ENCODE peak calls at places on chromosomes 7 and 10, in ten cellular contexts. One of them, this sample, is unnamed.

GRCh38 chr10:75417522-75417927 is 13.9 kb upstream of the LRMDA start:
- DNase-seq in GM23248: no peak
- DNase-seq in IMR-90: no peak
- DNase-seq in endothelial cell of umbilical vein: no peak
- DNase-seq in CD8-positive, alpha-beta T cell: no peak
- DNase-seq in H9: peak; percentile 92
- DNase-seq in SJSA1: no peak
- DNase-seq in heart left ventricle: no peak
- DNase-seq in A549: no peak
- DNase-seq in small intestine: no peak
- DNase-seq in this sample: no peak

GRCh38 chr10:86250399-86250798 is 116.2 kb downstream of the GRID1 start:
- DNase-seq in GM23248: no peak
- DNase-seq in IMR-90: no peak
- DNase-seq in endothelial cell of umbilical vein: no peak
- DNase-seq in CD8-positive, alpha-beta T cell: no peak
- DNase-seq in H9: no peak
- DNase-seq in SJSA1: no peak
- DNase-seq in heart left ventricle: no peak
- DNase-seq in A549: no peak
- DNase-seq in small intestine: no peak
- DNase-seq in this sample: no peak

GRCh38 chr7:42198974-42199668 is 37.9 kb downstream of the GLI3 start:
- DNase-seq in GM23248: peak; percentile 78
- DNase-seq in IMR-90: no peak
- DNase-seq in endothelial cell of umbilical vein: no peak
- DNase-seq in CD8-positive, alpha-beta T cell: no peak
- DNase-seq in H9: no peak
- DNase-seq in SJSA1: no peak
- DNase-seq in heart left ventricle: no peak
- DNase-seq in A549: no peak
- DNase-seq in small intestine: no peak
- DNase-seq in this sample: no peak

GRCh38 chr7:285731-286130 is 4.2 kb upstream of the FOXL3 start:
- DNase-seq in GM23248: no peak
- DNase-seq in IMR-90: no peak
- DNase-seq in endothelial cell of umbilical vein: no peak
- DNase-seq in CD8-positive, alpha-beta T cell: no peak
- DNase-seq in H9: no peak
- DNase-seq in SJSA1: no peak
- DNase-seq in heart left ventricle: no peak
- DNase-seq in A549: no peak
- DNase-seq in small intestine: no peak
- DNase-seq in this sample: no peak

GRCh38 chr10:119806334-119807130 is 66.1 kb downstream of the MCMBP start:
- DNase-seq in GM23248: no peak
- DNase-seq in IMR-90: no peak
- DNase-seq in endothelial cell of umbilical vein: no peak
- DNase-seq in CD8-positive, alpha-beta T cell: no peak
- DNase-seq in H9: no peak
- DNase-seq in SJSA1: no peak
- DNase-seq in heart left ventricle: no peak
- DNase-seq in A549: no peak
- DNase-seq in small intestine: no peak
- DNase-seq in this sample: no peak

GRCh38 chr7:75688200-75689136 is 50.3 kb downstream of the HIP1 start:
- DNase-seq in GM23248: no peak
- DNase-seq in IMR-90: no peak
- DNase-seq in endothelial cell of umbilical vein: no peak
- DNase-seq in CD8-positive, alpha-beta T cell: no peak
- DNase-seq in H9: no peak
- DNase-seq in SJSA1: no peak
- DNase-seq in heart left ventricle: peak; percentile 37
- DNase-seq in A549: no peak
- DNase-seq in small intestine: no peak
- DNase-seq in this sample: peak; percentile 86

GRCh38 chr10:52729259-52730104 is 43.1 kb downstream of the MBL2 start:
- DNase-seq in GM23248: peak; percentile 74
- DNase-seq in IMR-90: peak; percentile 43
- DNase-seq in endothelial cell of umbilical vein: peak; percentile 66
- DNase-seq in CD8-positive, alpha-beta T cell: no peak
- DNase-seq in H9: no peak
- DNase-seq in SJSA1: no peak
- DNase-seq in heart left ventricle: no peak
- DNase-seq in A549: peak; percentile 35
- DNase-seq in small intestine: peak; percentile 26
- DNase-seq in this sample: no peak

GRCh38 chr7:83996879-83997278 is 197.7 kb downstream of the SEMA3A start:
- DNase-seq in GM23248: peak; percentile 10
- DNase-seq in IMR-90: peak; percentile 31
- DNase-seq in endothelial cell of umbilical vein: no peak
- DNase-seq in CD8-positive, alpha-beta T cell: no peak
- DNase-seq in H9: no peak
- DNase-seq in SJSA1: no peak
- DNase-seq in heart left ventricle: no peak
- DNase-seq in A549: no peak
- DNase-seq in small intestine: no peak
- DNase-seq in this sample: no peak

GRCh38 chr10:12367272-12367671 is 17.9 kb downstream of the CAMK1D start:
- DNase-seq in GM23248: no peak
- DNase-seq in IMR-90: no peak
- DNase-seq in endothelial cell of umbilical vein: no peak
- DNase-seq in CD8-positive, alpha-beta T cell: no peak
- DNase-seq in H9: no peak
- DNase-seq in SJSA1: no peak
- DNase-seq in heart left ventricle: no peak
- DNase-seq in A549: no peak
- DNase-seq in small intestine: no peak
- DNase-seq in this sample: no peak

GRCh38 chr10:110382695-110383094 is 78.0 kb upstream of the SMNDC1 start:
- DNase-seq in GM23248: no peak
- DNase-seq in IMR-90: no peak
- DNase-seq in endothelial cell of umbilical vein: no peak
- DNase-seq in CD8-positive, alpha-beta T cell: no peak
- DNase-seq in H9: no peak
- DNase-seq in SJSA1: no peak
- DNase-seq in heart left ventricle: no peak
- DNase-seq in A549: no peak
- DNase-seq in small intestine: no peak
- DNase-seq in this sample: no peak

GRCh38 chr7:14805105-14805719 is 97.3 kb downstream of the DGKB start:
- DNase-seq in GM23248: no peak
- DNase-seq in IMR-90: no peak
- DNase-seq in endothelial cell of umbilical vein: no peak
- DNase-seq in CD8-positive, alpha-beta T cell: no peak
- DNase-seq in H9: no peak
- DNase-seq in SJSA1: no peak
- DNase-seq in heart left ventricle: no peak
- DNase-seq in A549: no peak
- DNase-seq in small intestine: no peak
- DNase-seq in this sample: no peak

GRCh38 chr7:81638216-81638615 is 131.6 kb downstream of the HGF start:
- DNase-seq in GM23248: peak; percentile 95
- DNase-seq in IMR-90: peak; percentile 87
- DNase-seq in endothelial cell of umbilical vein: peak; percentile 24
- DNase-seq in CD8-positive, alpha-beta T cell: no peak
- DNase-seq in H9: no peak
- DNase-seq in SJSA1: no peak
- DNase-seq in heart left ventricle: no peak
- DNase-seq in A549: peak; percentile 6
- DNase-seq in small intestine: no peak
- DNase-seq in this sample: no peak

GRCh38 chr10:117463545-117463920 is 79.0 kb upstream of the EMX2 start:
- DNase-seq in GM23248: peak; percentile 64
- DNase-seq in IMR-90: no peak
- DNase-seq in endothelial cell of umbilical vein: no peak
- DNase-seq in CD8-positive, alpha-beta T cell: no peak
- DNase-seq in H9: no peak
- DNase-seq in SJSA1: no peak
- DNase-seq in heart left ventricle: no peak
- DNase-seq in A549: no peak
- DNase-seq in small intestine: no peak
- DNase-seq in this sample: no peak

GRCh38 chr10:44557596-44558191 is 172.8 kb upstream of the CXCL12 start:
- DNase-seq in GM23248: no peak
- DNase-seq in IMR-90: no peak
- DNase-seq in endothelial cell of umbilical vein: no peak
- DNase-seq in CD8-positive, alpha-beta T cell: no peak
- DNase-seq in H9: no peak
- DNase-seq in SJSA1: no peak
- DNase-seq in heart left ventricle: no peak
- DNase-seq in A549: no peak
- DNase-seq in small intestine: no peak
- DNase-seq in this sample: no peak

GRCh38 chr7:157234271-157234670 is 95.5 kb downstream of the UBE3C start:
- DNase-seq in GM23248: peak; percentile 61
- DNase-seq in IMR-90: no peak
- DNase-seq in endothelial cell of umbilical vein: no peak
- DNase-seq in CD8-positive, alpha-beta T cell: no peak
- DNase-seq in H9: no peak
- DNase-seq in SJSA1: no peak
- DNase-seq in heart left ventricle: no peak
- DNase-seq in A549: no peak
- DNase-seq in small intestine: no peak
- DNase-seq in this sample: no peak

GRCh38 chr7:86929293-86930109 is 130.0 kb downstream of the ELAPOR2 start:
- DNase-seq in GM23248: no peak
- DNase-seq in IMR-90: no peak
- DNase-seq in endothelial cell of umbilical vein: no peak
- DNase-seq in CD8-positive, alpha-beta T cell: no peak
- DNase-seq in H9: no peak
- DNase-seq in SJSA1: no peak
- DNase-seq in heart left ventricle: no peak
- DNase-seq in A549: no peak
- DNase-seq in small intestine: no peak
- DNase-seq in this sample: no peak

GRCh38 chr7:34133356-34133982 is 228.1 kb downstream of the BMPER start:
- DNase-seq in GM23248: peak; percentile 97
- DNase-seq in IMR-90: peak; percentile 95
- DNase-seq in endothelial cell of umbilical vein: no peak
- DNase-seq in CD8-positive, alpha-beta T cell: no peak
- DNase-seq in H9: no peak
- DNase-seq in SJSA1: no peak
- DNase-seq in heart left ventricle: no peak
- DNase-seq in A549: peak; percentile 16
- DNase-seq in small intestine: no peak
- DNase-seq in this sample: no peak

GRCh38 chr10:4981722-4982471 is 18.7 kb downstream of the AKR1C1 start:
- DNase-seq in GM23248: peak; percentile 12
- DNase-seq in IMR-90: peak; percentile 37
- DNase-seq in endothelial cell of umbilical vein: peak; percentile 62
- DNase-seq in CD8-positive, alpha-beta T cell: no peak
- DNase-seq in H9: peak; percentile 68
- DNase-seq in SJSA1: no peak
- DNase-seq in heart left ventricle: no peak
- DNase-seq in A549: no peak
- DNase-seq in small intestine: peak; percentile 91
- DNase-seq in this sample: no peak
- H3K27ac ChIP-seq in GM23248: no peak overlapping the region
- H3K27ac ChIP-seq in IMR-90: no peak overlapping the region
- H3K27ac ChIP-seq in endothelial cell of umbilical vein: no peak overlapping the region
- H3K27ac ChIP-seq in CD8-positive, alpha-beta T cell: no peak overlapping the region
- H3K27ac ChIP-seq in H9: no peak overlapping the region
- H3K27ac ChIP-seq in SJSA1: no peak overlapping the region
- H3K27ac ChIP-seq in heart left ventricle: no peak overlapping the region
- H3K27ac ChIP-seq in A549: peak overlapping the region; percentile 81
- H3K27ac ChIP-seq in small intestine: no peak overlapping the region
- H3K27ac ChIP-seq in this sample: no peak overlapping the region

GRCh38 chr7:97450516-97450915 is 281.4 kb upstream of the TAC1 start:
- DNase-seq in GM23248: no peak
- DNase-seq in IMR-90: no peak
- DNase-seq in endothelial cell of umbilical vein: no peak
- DNase-seq in CD8-positive, alpha-beta T cell: no peak
- DNase-seq in H9: no peak
- DNase-seq in SJSA1: no peak
- DNase-seq in heart left ventricle: no peak
- DNase-seq in A549: no peak
- DNase-seq in small intestine: no peak
- DNase-seq in this sample: no peak
- H3K27ac ChIP-seq in GM23248: no peak overlapping the region
- H3K27ac ChIP-seq in IMR-90: no peak overlapping the region
- H3K27ac ChIP-seq in endothelial cell of umbilical vein: no peak overlapping the region
- H3K27ac ChIP-seq in CD8-positive, alpha-beta T cell: no peak overlapping the region
- H3K27ac ChIP-seq in H9: no peak overlapping the region
- H3K27ac ChIP-seq in SJSA1: no peak overlapping the region
- H3K27ac ChIP-seq in heart left ventricle: no peak overlapping the region
- H3K27ac ChIP-seq in A549: no peak overlapping the region
- H3K27ac ChIP-seq in small intestine: no peak overlapping the region
- H3K27ac ChIP-seq in this sample: no peak overlapping the region

GRCh38 chr10:102720337-102720736 is 5.9 kb downstream of the SFXN2 start:
- DNase-seq in GM23248: no peak
- DNase-seq in IMR-90: no peak
- DNase-seq in endothelial cell of umbilical vein: no peak
- DNase-seq in CD8-positive, alpha-beta T cell: no peak
- DNase-seq in H9: no peak
- DNase-seq in SJSA1: no peak
- DNase-seq in heart left ventricle: no peak
- DNase-seq in A549: no peak
- DNase-seq in small intestine: no peak
- DNase-seq in this sample: no peak

GRCh38 chr10:102714621-102715455 is at the start of gene SFXN2:
- DNase-seq in GM23248: peak; percentile 46
- DNase-seq in IMR-90: no peak
- DNase-seq in endothelial cell of umbilical vein: no peak
- DNase-seq in CD8-positive, alpha-beta T cell: peak; percentile 22
- DNase-seq in H9: no peak
- DNase-seq in SJSA1: no peak
- DNase-seq in heart left ventricle: no peak
- DNase-seq in A549: no peak
- DNase-seq in small intestine: no peak
- DNase-seq in this sample: no peak

GRCh38 chr10:102720775-102721301 is 6.4 kb downstream of the SFXN2 start:
- DNase-seq in GM23248: no peak
- DNase-seq in IMR-90: no peak
- DNase-seq in endothelial cell of umbilical vein: no peak
- DNase-seq in CD8-positive, alpha-beta T cell: no peak
- DNase-seq in H9: no peak
- DNase-seq in SJSA1: no peak
- DNase-seq in heart left ventricle: no peak
- DNase-seq in A549: no peak
- DNase-seq in small intestine: no peak
- DNase-seq in this sample: no peak

GRCh38 chr10:102715880-102716279 is 1.4 kb downstream of the SFXN2 start:
- DNase-seq in GM23248: no peak
- DNase-seq in IMR-90: no peak
- DNase-seq in endothelial cell of umbilical vein: no peak
- DNase-seq in CD8-positive, alpha-beta T cell: no peak
- DNase-seq in H9: no peak
- DNase-seq in SJSA1: no peak
- DNase-seq in heart left ventricle: no peak
- DNase-seq in A549: no peak
- DNase-seq in small intestine: no peak
- DNase-seq in this sample: no peak

GRCh38 chr10:102718220-102718619 is 3.8 kb downstream of the SFXN2 start:
- DNase-seq in GM23248: peak; percentile 42
- DNase-seq in IMR-90: peak; percentile 80
- DNase-seq in endothelial cell of umbilical vein: peak; percentile 29
- DNase-seq in CD8-positive, alpha-beta T cell: no peak
- DNase-seq in H9: peak; percentile 54
- DNase-seq in SJSA1: no peak
- DNase-seq in heart left ventricle: peak; percentile 46
- DNase-seq in A549: no peak
- DNase-seq in small intestine: no peak
- DNase-seq in this sample: no peak
- H3K27ac ChIP-seq in GM23248: no peak overlapping the region
- H3K27ac ChIP-seq in IMR-90: no peak overlapping the region
- H3K27ac ChIP-seq in endothelial cell of umbilical vein: no peak overlapping the region
- H3K27ac ChIP-seq in CD8-positive, alpha-beta T cell: no peak overlapping the region
- H3K27ac ChIP-seq in H9: no peak overlapping the region
- H3K27ac ChIP-seq in SJSA1: no peak overlapping the region
- H3K27ac ChIP-seq in heart left ventricle: peak overlapping the region; percentile 34
- H3K27ac ChIP-seq in A549: no peak overlapping the region
- H3K27ac ChIP-seq in small intestine: no peak overlapping the region
- H3K27ac ChIP-seq in this sample: no peak overlapping the region

GRCh38 chr10:89279449-89279869 is 22.4 kb upstream of the IFIT2 start:
- DNase-seq in GM23248: no peak
- DNase-seq in IMR-90: no peak
- DNase-seq in endothelial cell of umbilical vein: peak; percentile 93
- DNase-seq in CD8-positive, alpha-beta T cell: no peak
- DNase-seq in H9: no peak
- DNase-seq in SJSA1: no peak
- DNase-seq in heart left ventricle: peak; percentile 38
- DNase-seq in A549: no peak
- DNase-seq in small intestine: no peak
- DNase-seq in this sample: no peak
- H3K27ac ChIP-seq in GM23248: peak overlapping the region; percentile 94
- H3K27ac ChIP-seq in IMR-90: no peak overlapping the region
- H3K27ac ChIP-seq in endothelial cell of umbilical vein: no peak overlapping the region
- H3K27ac ChIP-seq in CD8-positive, alpha-beta T cell: no peak overlapping the region
- H3K27ac ChIP-seq in H9: no peak overlapping the region
- H3K27ac ChIP-seq in SJSA1: peak overlapping the region; percentile 46
- H3K27ac ChIP-seq in heart left ventricle: peak overlapping the region; percentile 1
- H3K27ac ChIP-seq in A549: peak overlapping the region; percentile 86
- H3K27ac ChIP-seq in small intestine: no peak overlapping the region
- H3K27ac ChIP-seq in this sample: peak overlapping the region; percentile 59

This sample was measured in substantia nigra.